ENCODE peak calls at places on chromosomes 11 and 22, in five cellular contexts. C is transverse colon, V is HCT116, Z is heart left ventricle, J is colonic mucosa. D is an unnamed sample.

GRCh38 chr22:42646569-42647525 is 2.3 kb downstream of the CYB5R3 start:
- DNase-seq in C (peak; percentile 61), V (no peak), Z (peak; percentile 92), J (peak; percentile 73), D (no peak)

GRCh38 chr22:26648011-26648497 is 9.3 kb upstream of the MIAT start:
- DNase-seq in C (peak; percentile 22), V (no peak), Z (no peak), J (no peak), D (no peak)

GRCh38 chr11:65315204-65315865 is 669 bp downstream of the CDC42EP2 start:
- DNase-seq in C (peak; percentile 85), V (peak; percentile 48), Z (peak; percentile 81), J (peak; percentile 90), D (no peak)

GRCh38 chr11:93498099-93499040 is 44.8 kb downstream of the SMCO4 start:
- DNase-seq in C (no peak), V (no peak), Z (no peak), J (no peak), D (no peak)

GRCh38 chr22:40975346-40975745 is 24.2 kb downstream of the RBX1 start:
- DNase-seq in C (no peak), V (no peak), Z (no peak), J (no peak), D (peak; percentile 26)

GRCh38 chr22:27835446-27835845 is 33.9 kb upstream of the MN1 start:
- DNase-seq in C (no peak), V (no peak), Z (no peak), J (no peak), D (no peak)

GRCh38 chr22:24181088-24181995 is at the start of gene SUSD2:
- DNase-seq in C (peak; percentile 62), V (no peak), Z (peak; percentile 45), J (peak; percentile 48), D (no peak)

GRCh38 chr11:77066229-77067023 is at the start of gene CAPN5:
- DNase-seq in C (peak; percentile 95), V (peak; percentile 65), Z (peak; percentile 93), J (peak; percentile 94), D (peak; percentile 57)

GRCh38 chr11:20097319-20098221 is 62.7 kb downstream of the DBX1 start:
- DNase-seq in C (no peak), V (no peak), Z (no peak), J (no peak), D (peak; percentile 93)

GRCh38 chr11:109845437-109845836 is 247.8 kb upstream of the ZC3H12C start:
- DNase-seq in C (no peak), V (no peak), Z (no peak), J (no peak), D (peak; percentile 49)

GRCh38 chr11:35617687-35618496 is at the start of gene FJX1:
- DNase-seq in C (peak; percentile 17), V (no peak), Z (peak; percentile 76), J (peak; percentile 21), D (peak; percentile 51)

GRCh38 chr11:94737171-94737611 is 31.0 kb upstream of the AMOTL1 start:
- DNase-seq in C (no peak), V (no peak), Z (no peak), J (no peak), D (no peak)

GRCh38 chr11:86517557-86517956 is 142.9 kb downstream of the CCDC81 start:
- DNase-seq in C (no peak), V (no peak), Z (no peak), J (no peak), D (no peak)

GRCh38 chr11:86515297-86516094 is 140.8 kb downstream of the CCDC81 start:
- DNase-seq in C (no peak), V (no peak), Z (no peak), J (no peak), D (peak; percentile 57)

GRCh38 chr11:86514453-86514852 is 139.8 kb downstream of the CCDC81 start:
- DNase-seq in C (no peak), V (no peak), Z (no peak), J (no peak), D (no peak)

GRCh38 chr11:86519064-86519911 is 144.6 kb downstream of the CCDC81 start:
- DNase-seq in C (no peak), V (no peak), Z (no peak), J (no peak), D (peak; percentile 57)

DNA sequence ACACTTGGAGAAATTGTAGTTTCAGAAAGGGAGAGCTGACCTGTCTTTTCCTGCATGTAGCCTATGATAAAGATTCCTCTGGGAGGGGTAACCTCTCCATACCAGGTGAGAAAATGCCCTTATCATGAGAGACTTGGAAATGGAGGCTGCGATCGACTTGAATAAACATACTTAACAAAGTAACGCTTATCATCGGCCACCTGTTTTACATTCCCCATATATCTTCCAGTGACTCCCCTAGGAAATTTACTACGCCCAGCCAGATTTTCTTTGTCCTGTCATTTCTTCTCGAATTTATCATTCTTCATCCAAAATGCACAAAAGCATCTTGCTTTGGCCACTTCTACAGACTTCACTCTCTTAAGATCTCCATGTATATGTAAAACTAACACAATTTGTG is 143.5 kb downstream of the CCDC81 start:
- DNase-seq in C (no peak), V (no peak), Z (no peak), J (no peak), D (no peak)
- TF ChIP-seq CTCF in C (no peak), V (no peak), Z (no peak), J (no peak), D (no peak)

DNA sequence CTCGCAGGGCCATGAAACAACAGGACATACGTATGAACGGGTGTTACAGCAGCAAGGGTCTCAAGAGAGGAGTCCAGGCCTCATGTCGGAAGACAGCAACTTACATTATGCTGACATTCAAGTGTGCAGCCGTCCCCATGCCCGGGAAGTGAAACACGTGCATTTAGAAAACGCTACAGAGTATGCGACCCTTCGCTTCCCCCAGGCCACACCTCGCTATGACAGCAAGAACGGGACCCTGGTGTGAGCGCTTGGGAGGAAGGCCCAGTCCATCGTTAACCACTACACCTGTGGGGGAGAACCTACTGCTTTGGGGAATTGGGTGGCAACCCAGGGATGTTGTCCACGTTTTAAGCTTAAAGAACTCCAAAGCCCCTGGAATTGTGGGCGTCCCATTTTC is 7.2 kb downstream of the C11orf52 start:
- DNase-seq in C (no peak), V (no peak), Z (no peak), J (no peak), D (no peak)
- H3K4me3 ChIP-seq in C (no peak overlapping the region), V (peak overlapping the region; percentile 54), Z (no peak overlapping the region), J (no peak overlapping the region), D (no peak overlapping the region)

GRCh38 chr11:68569357-68569756 is 108.8 kb downstream of the PPP6R3 start:
- DNase-seq in C (no peak), V (no peak), Z (no peak), J (no peak), D (no peak)
- H3K36me3 ChIP-seq in C (no peaks in the 10 kb centered on the region), V (peaks cover 32% of the 10 kb centered on the region), Z (peaks cover 12% of the 10 kb centered on the region), J (peaks cover 14% of the 10 kb centered on the region), D (peaks cover 16% of the 10 kb centered on the region)

GRCh38 chr22:45242778-45243191 is 2.1 kb upstream of the KIAA0930 start:
- DNase-seq in C (peak; percentile 56), V (no peak), Z (peak; percentile 21), J (peak; percentile 64), D (no peak)
- TF ChIP-seq CTCF in C (no peak), V (no peak), Z (no peak), J (no peak), D (no peak)

DNA sequence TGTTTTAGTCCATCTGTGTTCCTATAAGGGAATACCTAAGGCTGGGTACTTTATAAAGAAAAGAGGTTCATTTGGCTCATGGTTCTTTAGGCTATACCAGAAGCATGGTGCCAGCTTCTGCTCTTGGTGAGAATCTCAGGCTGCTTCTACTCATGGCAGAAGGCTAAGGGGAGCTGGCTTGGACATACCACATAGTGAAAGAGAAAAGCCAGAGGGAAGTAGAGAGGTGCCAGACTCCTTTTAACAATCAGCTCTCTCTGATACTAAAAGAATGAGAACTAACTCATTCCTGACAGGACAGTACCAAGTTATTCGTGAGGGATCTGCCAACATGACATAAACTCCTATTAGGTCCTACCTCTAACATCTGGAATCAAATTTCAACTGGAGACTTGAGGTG is 1250.2 kb upstream of the CNTN5 start:
- DNase-seq in C (no peak), V (no peak), Z (no peak), J (no peak), D (no peak)
- H3K4me3 ChIP-seq in C (no peak overlapping the region), V (no peak overlapping the region), Z (no peak overlapping the region), J (no peak overlapping the region), D (no peak overlapping the region)

DNA sequence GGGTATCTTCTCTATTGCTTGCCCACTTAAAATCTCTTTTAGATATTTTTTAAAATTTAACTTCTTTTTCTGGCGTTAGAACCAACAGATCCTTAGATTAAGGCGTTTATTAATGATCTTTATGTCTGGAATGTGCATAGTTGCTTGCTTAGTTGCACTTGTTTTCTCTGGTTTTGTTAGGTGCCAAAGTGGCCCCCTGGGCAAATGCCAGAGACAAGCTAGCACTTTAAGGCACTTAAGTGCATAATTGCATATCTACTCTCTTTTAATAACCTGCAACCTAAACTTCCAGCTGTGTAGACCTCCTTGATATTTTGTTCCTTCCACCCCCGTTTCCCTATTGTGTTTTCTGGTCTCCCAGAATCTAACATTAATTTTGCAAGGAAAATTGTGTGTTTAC is 3.3 kb downstream of the RBM4 start:
- DNase-seq in C (no peak), V (no peak), Z (no peak), J (no peak), D (no peak)
- H3K36me3 ChIP-seq in C (no peaks in the 10 kb centered on the region), V (peaks cover 62% of the 10 kb centered on the region), Z (peaks cover 30% of the 10 kb centered on the region), J (peaks cover 9% of the 10 kb centered on the region), D (peaks cover 24% of the 10 kb centered on the region)

DNA sequence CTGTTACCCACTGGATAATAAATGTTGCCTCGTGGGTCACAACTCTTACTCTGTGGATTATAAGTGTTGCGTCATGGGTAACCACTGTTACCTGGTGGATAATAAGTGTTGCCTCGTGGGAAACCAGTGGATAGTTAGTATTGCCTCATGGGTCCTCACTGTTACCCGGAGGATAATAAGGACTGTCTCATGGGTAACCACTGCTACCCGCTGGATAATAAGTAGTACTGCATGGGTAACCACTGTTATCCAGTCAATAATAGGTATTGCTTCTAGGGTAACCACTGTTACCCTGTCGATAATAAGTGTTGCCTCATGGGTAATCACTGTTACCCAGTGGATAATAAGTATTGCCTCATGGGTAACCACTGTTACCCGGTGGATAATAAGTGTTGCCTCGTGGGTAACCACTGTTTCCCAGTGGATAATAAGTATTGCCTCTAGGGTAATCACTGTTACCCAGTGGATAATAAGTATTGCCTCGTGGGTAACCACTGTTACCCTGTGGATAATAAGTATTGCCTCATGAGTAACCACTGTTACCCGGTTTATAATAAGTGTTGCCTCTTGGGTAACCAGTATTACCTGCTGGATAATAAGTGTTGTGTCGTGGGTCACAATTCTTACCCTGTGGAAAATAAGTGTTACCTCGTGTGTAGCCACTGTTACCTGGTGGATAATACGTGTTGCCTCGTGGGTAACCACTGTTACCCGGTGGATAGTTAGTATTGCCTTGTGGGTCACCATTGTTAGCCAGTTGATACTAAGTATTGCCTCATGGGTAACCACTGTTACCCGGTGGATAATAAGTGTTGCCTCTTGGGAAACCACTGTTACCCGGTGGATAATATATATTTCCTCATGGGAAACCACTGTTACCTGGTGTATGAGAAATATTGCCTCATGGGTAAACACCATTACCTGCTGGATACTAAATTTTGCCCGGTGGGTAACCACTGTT is 15.7 kb upstream of the NXPE4 start:
- DNase-seq in C (no peak), V (no peak), Z (no peak), J (peak; percentile 7), D (no peak)
- TF ChIP-seq CTCF in C (no peak), V (no peak), Z (peak; percentile 16), J (no peak), D (no peak)

GRCh38 chr11:78428273-78428651 is 10.6 kb upstream of the GAB2 start:
- DNase-seq in C (no peak), V (no peak), Z (no peak), J (no peak), D (no peak)
- H3K4me3 ChIP-seq in C (no peak overlapping the region), V (no peak overlapping the region), Z (no peak overlapping the region), J (no peak overlapping the region), D (no peak overlapping the region)

GRCh38 chr11:63897459-63898156 is 19.4 kb downstream of the RCOR2 start:
- DNase-seq in C (no peak), V (no peak), Z (no peak), J (no peak), D (no peak)
- H3K36me3 ChIP-seq in C (no peaks in the 10 kb centered on the region), V (peaks cover 41% of the 10 kb centered on the region), Z (peaks cover 42% of the 10 kb centered on the region), J (peaks cover 43% of the 10 kb centered on the region), D (peaks cover 36% of the 10 kb centered on the region)

D was measured in BJ.